ENCODE peak calls at places on chromosome 4, in six cellular contexts. Y is upper lobe of right lung, K is left ventricle myocardium inferior, F is upper lobe of left lung, M is pancreas, Z is adrenal gland. X is an unnamed sample. For H3K9me3, the result is how much of the 10 kb centered on the place peaks cover.

GRCh38 chr4:108649863-108650211 is 562 bp upstream of the OSTC start:
- DNase-seq in F (no peak), M (no peak), Y (no peak), Z (no peak), K (no peak), X (no peak)

GRCh38 chr4:107069049-107069448 is 32.9 kb upstream of the DKK2 start:
- DNase-seq in Z (no peak), F (no peak), Y (no peak), M (no peak), K (no peak), X (no peak)

GRCh38 chr4:112031712-112032328 is 113.4 kb upstream of the FAM241A start:
- DNase-seq in Y (no peak), Z (no peak), M (no peak), F (no peak), K (no peak), X (peak)

GRCh38 chr4:122534776-122535175 is 78.3 kb upstream of the IL2 start:
- DNase-seq in M (no peak), K (no peak), Z (no peak), F (no peak), Y (no peak), X (no peak)

GRCh38 chr4:7650606-7651400 is 216.1 kb upstream of the PSAPL1 start:
- DNase-seq in M (no peak), Z (no peak), F (no peak), Y (peak), K (no peak), X (no peak)

GRCh38 chr4:173371292-173372192 is 788 bp downstream of the SAP30 start:
- DNase-seq in Z (peak), K (peak), F (peak), M (peak), Y (peak), X (peak)

GRCh38 chr4:134807231-134807745 is 605.7 kb upstream of the PABPC4L start:
- DNase-seq in F (no peak), M (no peak), Z (no peak), K (no peak), Y (no peak), X (no peak)

GRCh38 chr4:128635141-128635911 is 174.2 kb upstream of the JADE1 start:
- DNase-seq in Y (peak), K (peak), F (peak), M (peak), Z (no peak), X (no peak)

GRCh38 chr4:11420327-11420726 is 8.4 kb downstream of the HS3ST1 start:
- DNase-seq in F (no peak), Z (no peak), Y (no peak), K (no peak), M (no peak), X (no peak)

GRCh38 chr4:3607690-3608514 is 75.7 kb upstream of the LRPAP1 start:
- DNase-seq in F (no peak), K (no peak), M (no peak), Z (no peak), Y (no peak), X (no peak)

GRCh38 chr4:146978641-146979040 is 33.0 kb upstream of the TTC29 start:
- DNase-seq in Y (no peak), Z (no peak), K (no peak), F (no peak), M (no peak), X (no peak)

GRCh38 chr4:185144601-185145240 is 1.7 kb downstream of the SLC25A4 start:
- DNase-seq in F (no peak), K (no peak), Z (peak), M (no peak), Y (no peak), X (no peak)

GRCh38 chr4:100591156-100591876 is 73.5 kb upstream of the EMCN start:
- DNase-seq in M (peak), F (peak), K (peak), Y (peak), Z (peak), X (peak)

GRCh38 chr4:24067781-24068193 is 177.9 kb upstream of the PPARGC1A start:
- DNase-seq in M (peak), F (no peak), Y (no peak), Z (no peak), K (peak), X (no peak)

GRCh38 chr4:133130171-133130570 is 18.9 kb upstream of the PCDH10 start:
- DNase-seq in F (no peak), M (no peak), Z (no peak), K (no peak), Y (no peak), X (no peak)

GRCh38 chr4:123546661-123547060 is 150.1 kb downstream of the SPRY1 start:
- DNase-seq in F (no peak), K (no peak), Y (no peak), Z (no peak), M (no peak), X (no peak)

GRCh38 chr4:56871357-56871993 is 36.2 kb upstream of the REST start:
- DNase-seq in Y (no peak), Z (no peak), F (no peak), K (no peak), M (no peak), X (no peak)

GRCh38 chr4:42150653-42151567 is 1.5 kb downstream of the BEND4 start:
- DNase-seq in F (no peak), Z (no peak), Y (no peak), K (no peak), M (no peak), X (no peak)

GRCh38 chr4:3199661-3200422 is 49.1 kb upstream of the MSANTD1 start:
- DNase-seq in F (no peak), M (no peak), Y (no peak), Z (peak), K (no peak), X (no peak)

GRCh38 chr4:38837849-38838248 is 18.8 kb downstream of the TLR6 start:
- DNase-seq in K (no peak), F (no peak), M (no peak), Y (no peak), Z (no peak), X (no peak)

GRCh38 chr4:81472249-81473085 is 760 bp upstream of the RASGEF1B start:
- DNase-seq in Z (peak), K (peak), M (peak), F (peak), Y (no peak), X (peak)

GRCh38 chr4:118318931-118319330 is 33.9 kb downstream of the PRSS12 start:
- DNase-seq in K (no peak), F (no peak), M (no peak), Z (no peak), Y (no peak), X (no peak)

GRCh38 chr4:40003986-40004385 is 26.3 kb upstream of the PDS5A start:
- DNase-seq in Z (no peak), K (no peak), M (no peak), F (peak), Y (no peak), X (no peak)

GRCh38 chr4:95215991-95216605 is 332.7 kb downstream of the UNC5C start:
- DNase-seq in M (no peak), Z (no peak), K (no peak), Y (no peak), F (no peak), X (no peak)

GRCh38 chr4:7193040-7193958 is 961 bp downstream of the SORCS2 start:
- DNase-seq in Z (no peak), M (no peak), F (no peak), Y (peak), K (no peak), X (peak)

GRCh38 chr4:123120473-123120872 is 198.1 kb upstream of the NUDT6 start:
- DNase-seq in Y (no peak), F (no peak), Z (no peak), M (no peak), K (no peak), X (no peak)

GRCh38 chr4:149549911-149550310 is 265.7 kb downstream of the IQCM start:
- DNase-seq in F (no peak), Y (no peak), M (no peak), K (no peak), Z (peak), X (no peak)

GRCh38 chr4:134747108-134747805 is 545.7 kb upstream of the PABPC4L start:
- DNase-seq in Y (no peak), F (no peak), K (no peak), M (no peak), Z (no peak), X (no peak)

GRCh38 chr4:154961263-154961662 is 180.2 kb downstream of the RBM46 start:
- DNase-seq in M (no peak), Y (no peak), F (no peak), Z (no peak), K (no peak), X (no peak)

GRCh38 chr4:127309360-127310095 is 323.2 kb upstream of the INTU start:
- DNase-seq in M (no peak), Z (no peak), F (no peak), K (no peak), Y (no peak), X (no peak)

GRCh38 chr4:71830-72229 is 18.7 kb downstream of the ZNF595 start:
- DNase-seq in Z (no peak), K (no peak), M (no peak), Y (no peak), F (no peak), X (no peak)
- H3K9me3 ChIP-seq in Z (under half), K (half or more), M (under half), Y (half or more), F (half or more), X (under half)

GRCh38 chr4:183380901-183381300 is 58.7 kb upstream of the CLDN24 start:
- DNase-seq in Z (no peak), K (no peak), Y (no peak), F (no peak), M (no peak), X (no peak)
- H3K9me3 ChIP-seq in Z (under half), K (under half), Y (under half), F (under half), M (under half), X (under half)

GRCh38 chr4:33551244-33551643 is 2693.1 kb downstream of the ARAP2 start:
- DNase-seq in Z (no peak), M (no peak), K (no peak), Y (no peak), F (no peak), X (no peak)
- H3K9me3 ChIP-seq in Z (under half), M (under half), K (under half), Y (under half), F (under half), X (under half)

GRCh38 chr4:152083348-152083747 is 322.5 kb upstream of the GATB start:
- DNase-seq in Z (no peak), K (no peak), F (no peak), Y (no peak), M (no peak), X (no peak)

GRCh38 chr4:152077582-152077981 is 316.8 kb upstream of the GATB start:
- DNase-seq in M (no peak), K (no peak), Z (no peak), F (no peak), Y (no peak), X (no peak)

GRCh38 chr4:152081024-152081423 is 320.2 kb upstream of the GATB start:
- DNase-seq in M (no peak), F (no peak), K (no peak), Z (no peak), Y (no peak), X (no peak)

GRCh38 chr4:152075253-152075928 is 314.6 kb upstream of the GATB start:
- DNase-seq in M (no peak), Z (no peak), F (no peak), K (no peak), Y (no peak), X (no peak)

DNA sequence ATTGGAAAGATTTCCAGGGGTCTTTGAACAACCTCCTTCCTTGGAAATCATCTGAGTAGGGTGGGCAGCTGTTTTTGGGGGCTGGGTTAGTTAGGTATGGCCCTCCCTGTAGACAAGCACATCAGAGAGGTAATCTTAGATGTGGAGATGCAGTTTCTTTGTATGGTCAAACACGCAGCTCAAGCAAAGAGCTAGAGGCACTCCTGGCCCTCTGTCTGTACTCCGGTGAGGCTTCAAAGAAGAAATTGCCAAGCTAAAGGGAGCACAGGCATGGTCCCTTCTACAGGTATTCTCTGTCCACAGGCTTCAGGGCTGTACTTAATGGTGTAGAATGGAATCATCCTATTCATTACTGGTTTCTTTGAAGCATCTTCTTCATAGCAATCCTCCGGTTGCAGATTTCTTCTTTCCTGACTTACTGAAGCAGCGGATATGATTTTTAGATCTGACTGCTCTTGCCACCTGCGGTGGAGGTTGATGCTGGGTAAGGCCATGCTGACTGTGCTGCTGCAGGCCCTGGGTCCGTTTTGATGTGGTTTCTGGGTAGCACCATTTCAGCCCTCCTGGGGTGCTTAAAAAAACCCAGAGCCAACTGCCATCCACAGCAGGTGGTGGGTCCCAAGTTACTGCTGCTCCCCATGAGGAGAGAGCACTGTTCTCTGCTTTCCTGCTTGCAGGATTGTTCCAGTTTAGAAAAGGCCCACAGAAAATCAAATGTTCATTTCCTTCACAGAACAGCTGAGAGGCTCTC is 318.9 kb upstream of the GATB start:
- DNase-seq in Y (no peak), F (no peak), K (no peak), Z (no peak), M (no peak), X (no peak)
- H3K9me3 ChIP-seq in Y (under half), F (under half), K (under half), Z (under half), M (under half), X (under half)